ENCODE peak calls at places on chromosomes 16 and 17, in nine cellular contexts. One of them, this sample, is unnamed.

GRCh38 chr16:75096730-75097129 is 19.9 kb downstream of the LDHD start:
- DNase-seq in smooth muscle cell of the brain vasculature: no peak
- DNase-seq in myocyte: no peak
- DNase-seq in stimulated activated CD8-positive, alpha-beta memory T cell treated with anti-CD3 and anti-CD28 coated beads, Interleukin-4, amount 100 ng/mL, for 24 hours: no peak
- DNase-seq in HFFc6: no peak
- DNase-seq in activated B cell treated with CpG ODN at 0.5 μM for 24 hours: no peak
- DNase-seq in iris pigment epithelial cell: no peak
- DNase-seq in bronchial epithelial cell: peak
- DNase-seq in posterior cingulate gyrus: no peak
- DNase-seq in this sample: no peak

GRCh38 chr16:83653785-83654184 is 154.0 kb upstream of the HSBP1 start:
- DNase-seq in smooth muscle cell of the brain vasculature: no peak
- DNase-seq in myocyte: peak
- DNase-seq in stimulated activated CD8-positive, alpha-beta memory T cell treated with anti-CD3 and anti-CD28 coated beads, Interleukin-4, amount 100 ng/mL, for 24 hours: no peak
- DNase-seq in HFFc6: no peak
- DNase-seq in activated B cell treated with CpG ODN at 0.5 μM for 24 hours: no peak
- DNase-seq in iris pigment epithelial cell: peak
- DNase-seq in bronchial epithelial cell: no peak
- DNase-seq in posterior cingulate gyrus: no peak
- DNase-seq in this sample: no peak

GRCh38 chr17:43126911-43127290 is 1.7 kb upstream of the BRCA1 start:
- DNase-seq in smooth muscle cell of the brain vasculature: no peak
- DNase-seq in myocyte: no peak
- DNase-seq in stimulated activated CD8-positive, alpha-beta memory T cell treated with anti-CD3 and anti-CD28 coated beads, Interleukin-4, amount 100 ng/mL, for 24 hours: no peak
- DNase-seq in HFFc6: no peak
- DNase-seq in activated B cell treated with CpG ODN at 0.5 μM for 24 hours: no peak
- DNase-seq in iris pigment epithelial cell: no peak
- DNase-seq in bronchial epithelial cell: no peak
- DNase-seq in posterior cingulate gyrus: no peak
- DNase-seq in this sample: no peak

GRCh38 chr17:63162406-63163157 is 196.5 kb downstream of the TANC2 start:
- DNase-seq in smooth muscle cell of the brain vasculature: no peak
- DNase-seq in myocyte: no peak
- DNase-seq in stimulated activated CD8-positive, alpha-beta memory T cell treated with anti-CD3 and anti-CD28 coated beads, Interleukin-4, amount 100 ng/mL, for 24 hours: no peak
- DNase-seq in HFFc6: no peak
- DNase-seq in activated B cell treated with CpG ODN at 0.5 μM for 24 hours: no peak
- DNase-seq in iris pigment epithelial cell: no peak
- DNase-seq in bronchial epithelial cell: no peak
- DNase-seq in posterior cingulate gyrus: no peak
- DNase-seq in this sample: no peak

GRCh38 chr17:45910667-45911066 is 16.3 kb downstream of the MAPT start:
- DNase-seq in smooth muscle cell of the brain vasculature: no peak
- DNase-seq in myocyte: no peak
- DNase-seq in stimulated activated CD8-positive, alpha-beta memory T cell treated with anti-CD3 and anti-CD28 coated beads, Interleukin-4, amount 100 ng/mL, for 24 hours: no peak
- DNase-seq in HFFc6: no peak
- DNase-seq in activated B cell treated with CpG ODN at 0.5 μM for 24 hours: no peak
- DNase-seq in iris pigment epithelial cell: no peak
- DNase-seq in bronchial epithelial cell: no peak
- DNase-seq in posterior cingulate gyrus: no peak
- DNase-seq in this sample: no peak

GRCh38 chr16:79668502-79668901 is 68.0 kb upstream of the MAF start:
- DNase-seq in smooth muscle cell of the brain vasculature: no peak
- DNase-seq in myocyte: no peak
- DNase-seq in stimulated activated CD8-positive, alpha-beta memory T cell treated with anti-CD3 and anti-CD28 coated beads, Interleukin-4, amount 100 ng/mL, for 24 hours: no peak
- DNase-seq in HFFc6: no peak
- DNase-seq in activated B cell treated with CpG ODN at 0.5 μM for 24 hours: no peak
- DNase-seq in iris pigment epithelial cell: no peak
- DNase-seq in bronchial epithelial cell: no peak
- DNase-seq in posterior cingulate gyrus: no peak
- DNase-seq in this sample: no peak

GRCh38 chr17:80839401-80839800 is 152.2 kb upstream of the CHMP6 start:
- DNase-seq in smooth muscle cell of the brain vasculature: no peak
- DNase-seq in myocyte: no peak
- DNase-seq in stimulated activated CD8-positive, alpha-beta memory T cell treated with anti-CD3 and anti-CD28 coated beads, Interleukin-4, amount 100 ng/mL, for 24 hours: no peak
- DNase-seq in HFFc6: no peak
- DNase-seq in activated B cell treated with CpG ODN at 0.5 μM for 24 hours: no peak
- DNase-seq in iris pigment epithelial cell: no peak
- DNase-seq in bronchial epithelial cell: no peak
- DNase-seq in posterior cingulate gyrus: no peak
- DNase-seq in this sample: no peak

GRCh38 chr16:17277981-17278381 is 192.8 kb downstream of the XYLT1 start:
- DNase-seq in smooth muscle cell of the brain vasculature: no peak
- DNase-seq in myocyte: peak
- DNase-seq in stimulated activated CD8-positive, alpha-beta memory T cell treated with anti-CD3 and anti-CD28 coated beads, Interleukin-4, amount 100 ng/mL, for 24 hours: no peak
- DNase-seq in HFFc6: peak
- DNase-seq in activated B cell treated with CpG ODN at 0.5 μM for 24 hours: peak
- DNase-seq in iris pigment epithelial cell: no peak
- DNase-seq in bronchial epithelial cell: no peak
- DNase-seq in posterior cingulate gyrus: no peak
- DNase-seq in this sample: no peak

GRCh38 chr17:39222151-39222550 is 3.6 kb downstream of the STAC2 start:
- DNase-seq in smooth muscle cell of the brain vasculature: no peak
- DNase-seq in myocyte: no peak
- DNase-seq in stimulated activated CD8-positive, alpha-beta memory T cell treated with anti-CD3 and anti-CD28 coated beads, Interleukin-4, amount 100 ng/mL, for 24 hours: no peak
- DNase-seq in HFFc6: no peak
- DNase-seq in activated B cell treated with CpG ODN at 0.5 μM for 24 hours: no peak
- DNase-seq in iris pigment epithelial cell: no peak
- DNase-seq in bronchial epithelial cell: no peak
- DNase-seq in posterior cingulate gyrus: no peak
- DNase-seq in this sample: no peak

GRCh38 chr16:88383401-88384221 is 852 bp downstream of the ZNF469 start:
- DNase-seq in smooth muscle cell of the brain vasculature: no peak
- DNase-seq in myocyte: peak
- DNase-seq in stimulated activated CD8-positive, alpha-beta memory T cell treated with anti-CD3 and anti-CD28 coated beads, Interleukin-4, amount 100 ng/mL, for 24 hours: no peak
- DNase-seq in HFFc6: peak
- DNase-seq in activated B cell treated with CpG ODN at 0.5 μM for 24 hours: peak
- DNase-seq in iris pigment epithelial cell: peak
- DNase-seq in bronchial epithelial cell: no peak
- DNase-seq in posterior cingulate gyrus: peak
- DNase-seq in this sample: peak

GRCh38 chr16:56576585-56577299 is 11.9 kb downstream of the MT4 start:
- DNase-seq in smooth muscle cell of the brain vasculature: peak
- DNase-seq in myocyte: peak
- DNase-seq in stimulated activated CD8-positive, alpha-beta memory T cell treated with anti-CD3 and anti-CD28 coated beads, Interleukin-4, amount 100 ng/mL, for 24 hours: peak
- DNase-seq in HFFc6: peak
- DNase-seq in activated B cell treated with CpG ODN at 0.5 μM for 24 hours: peak
- DNase-seq in iris pigment epithelial cell: peak
- DNase-seq in bronchial epithelial cell: peak
- DNase-seq in posterior cingulate gyrus: no peak
- DNase-seq in this sample: no peak

GRCh38 chr16:11310997-11311561 is 29.9 kb upstream of the PRM1 start:
- DNase-seq in smooth muscle cell of the brain vasculature: no peak
- DNase-seq in myocyte: no peak
- DNase-seq in stimulated activated CD8-positive, alpha-beta memory T cell treated with anti-CD3 and anti-CD28 coated beads, Interleukin-4, amount 100 ng/mL, for 24 hours: no peak
- DNase-seq in HFFc6: no peak
- DNase-seq in activated B cell treated with CpG ODN at 0.5 μM for 24 hours: peak
- DNase-seq in iris pigment epithelial cell: peak
- DNase-seq in bronchial epithelial cell: no peak
- DNase-seq in posterior cingulate gyrus: no peak
- DNase-seq in this sample: no peak

GRCh38 chr16:19810817-19811731 is 73.6 kb downstream of the GPRC5B start:
- DNase-seq in smooth muscle cell of the brain vasculature: no peak
- DNase-seq in myocyte: no peak
- DNase-seq in stimulated activated CD8-positive, alpha-beta memory T cell treated with anti-CD3 and anti-CD28 coated beads, Interleukin-4, amount 100 ng/mL, for 24 hours: no peak
- DNase-seq in HFFc6: peak
- DNase-seq in activated B cell treated with CpG ODN at 0.5 μM for 24 hours: no peak
- DNase-seq in iris pigment epithelial cell: peak
- DNase-seq in bronchial epithelial cell: peak
- DNase-seq in posterior cingulate gyrus: no peak
- DNase-seq in this sample: no peak

GRCh38 chr17:28272166-28272565 is 46.8 kb upstream of the TMEM97 start:
- DNase-seq in smooth muscle cell of the brain vasculature: no peak
- DNase-seq in myocyte: no peak
- DNase-seq in stimulated activated CD8-positive, alpha-beta memory T cell treated with anti-CD3 and anti-CD28 coated beads, Interleukin-4, amount 100 ng/mL, for 24 hours: no peak
- DNase-seq in HFFc6: peak
- DNase-seq in activated B cell treated with CpG ODN at 0.5 μM for 24 hours: no peak
- DNase-seq in iris pigment epithelial cell: no peak
- DNase-seq in bronchial epithelial cell: no peak
- DNase-seq in posterior cingulate gyrus: no peak
- DNase-seq in this sample: no peak

GRCh38 chr17:46777943-46778915 is 40.3 kb downstream of the WNT3 start:
- DNase-seq in smooth muscle cell of the brain vasculature: no peak
- DNase-seq in myocyte: no peak
- DNase-seq in stimulated activated CD8-positive, alpha-beta memory T cell treated with anti-CD3 and anti-CD28 coated beads, Interleukin-4, amount 100 ng/mL, for 24 hours: no peak
- DNase-seq in HFFc6: no peak
- DNase-seq in activated B cell treated with CpG ODN at 0.5 μM for 24 hours: no peak
- DNase-seq in iris pigment epithelial cell: no peak
- DNase-seq in bronchial epithelial cell: no peak
- DNase-seq in posterior cingulate gyrus: no peak
- DNase-seq in this sample: no peak

GRCh38 chr17:3558603-3559269 is 1.1 kb upstream of the TRPV3 start:
- DNase-seq in smooth muscle cell of the brain vasculature: no peak
- DNase-seq in myocyte: peak
- DNase-seq in stimulated activated CD8-positive, alpha-beta memory T cell treated with anti-CD3 and anti-CD28 coated beads, Interleukin-4, amount 100 ng/mL, for 24 hours: peak
- DNase-seq in HFFc6: peak
- DNase-seq in activated B cell treated with CpG ODN at 0.5 μM for 24 hours: peak
- DNase-seq in iris pigment epithelial cell: peak
- DNase-seq in bronchial epithelial cell: peak
- DNase-seq in posterior cingulate gyrus: no peak
- DNase-seq in this sample: no peak

GRCh38 chr16:84555418-84556196 is 51.1 kb upstream of the MEAK7 start:
- DNase-seq in smooth muscle cell of the brain vasculature: no peak
- DNase-seq in myocyte: no peak
- DNase-seq in stimulated activated CD8-positive, alpha-beta memory T cell treated with anti-CD3 and anti-CD28 coated beads, Interleukin-4, amount 100 ng/mL, for 24 hours: no peak
- DNase-seq in HFFc6: no peak
- DNase-seq in activated B cell treated with CpG ODN at 0.5 μM for 24 hours: no peak
- DNase-seq in iris pigment epithelial cell: no peak
- DNase-seq in bronchial epithelial cell: no peak
- DNase-seq in posterior cingulate gyrus: peak
- DNase-seq in this sample: peak

GRCh38 chr17:36755586-36755985 is 154.2 kb downstream of the MRM1 start:
- DNase-seq in smooth muscle cell of the brain vasculature: no peak
- DNase-seq in myocyte: no peak
- DNase-seq in stimulated activated CD8-positive, alpha-beta memory T cell treated with anti-CD3 and anti-CD28 coated beads, Interleukin-4, amount 100 ng/mL, for 24 hours: peak
- DNase-seq in HFFc6: no peak
- DNase-seq in activated B cell treated with CpG ODN at 0.5 μM for 24 hours: no peak
- DNase-seq in iris pigment epithelial cell: peak
- DNase-seq in bronchial epithelial cell: peak
- DNase-seq in posterior cingulate gyrus: no peak
- DNase-seq in this sample: no peak

GRCh38 chr17:64401941-64402340 is 11.3 kb upstream of the PECAM1 start:
- DNase-seq in smooth muscle cell of the brain vasculature: no peak
- DNase-seq in myocyte: no peak
- DNase-seq in stimulated activated CD8-positive, alpha-beta memory T cell treated with anti-CD3 and anti-CD28 coated beads, Interleukin-4, amount 100 ng/mL, for 24 hours: no peak
- DNase-seq in HFFc6: no peak
- DNase-seq in activated B cell treated with CpG ODN at 0.5 μM for 24 hours: no peak
- DNase-seq in iris pigment epithelial cell: no peak
- DNase-seq in bronchial epithelial cell: no peak
- DNase-seq in posterior cingulate gyrus: no peak
- DNase-seq in this sample: no peak

GRCh38 chr17:35171834-35172233 is 22.4 kb downstream of the SLC35G3 start:
- DNase-seq in smooth muscle cell of the brain vasculature: no peak
- DNase-seq in myocyte: no peak
- DNase-seq in stimulated activated CD8-positive, alpha-beta memory T cell treated with anti-CD3 and anti-CD28 coated beads, Interleukin-4, amount 100 ng/mL, for 24 hours: no peak
- DNase-seq in HFFc6: no peak
- DNase-seq in activated B cell treated with CpG ODN at 0.5 μM for 24 hours: no peak
- DNase-seq in iris pigment epithelial cell: peak
- DNase-seq in bronchial epithelial cell: peak
- DNase-seq in posterior cingulate gyrus: no peak
- DNase-seq in this sample: no peak

GRCh38 chr17:16286947-16287562 is 66.2 kb downstream of the CENPV start:
- DNase-seq in smooth muscle cell of the brain vasculature: no peak
- DNase-seq in myocyte: no peak
- DNase-seq in stimulated activated CD8-positive, alpha-beta memory T cell treated with anti-CD3 and anti-CD28 coated beads, Interleukin-4, amount 100 ng/mL, for 24 hours: no peak
- DNase-seq in HFFc6: no peak
- DNase-seq in activated B cell treated with CpG ODN at 0.5 μM for 24 hours: peak
- DNase-seq in iris pigment epithelial cell: no peak
- DNase-seq in bronchial epithelial cell: no peak
- DNase-seq in posterior cingulate gyrus: no peak
- DNase-seq in this sample: no peak

GRCh38 chr17:49555495-49556018 is 20.1 kb upstream of the NXPH3 start:
- DNase-seq in smooth muscle cell of the brain vasculature: no peak
- DNase-seq in myocyte: no peak
- DNase-seq in stimulated activated CD8-positive, alpha-beta memory T cell treated with anti-CD3 and anti-CD28 coated beads, Interleukin-4, amount 100 ng/mL, for 24 hours: no peak
- DNase-seq in HFFc6: no peak
- DNase-seq in activated B cell treated with CpG ODN at 0.5 μM for 24 hours: no peak
- DNase-seq in iris pigment epithelial cell: no peak
- DNase-seq in bronchial epithelial cell: no peak
- DNase-seq in posterior cingulate gyrus: no peak
- DNase-seq in this sample: no peak

GRCh38 chr16:69522732-69523404 is 42.9 kb upstream of the NFAT5 start:
- DNase-seq in smooth muscle cell of the brain vasculature: no peak
- DNase-seq in myocyte: no peak
- DNase-seq in stimulated activated CD8-positive, alpha-beta memory T cell treated with anti-CD3 and anti-CD28 coated beads, Interleukin-4, amount 100 ng/mL, for 24 hours: no peak
- DNase-seq in HFFc6: no peak
- DNase-seq in activated B cell treated with CpG ODN at 0.5 μM for 24 hours: no peak
- DNase-seq in iris pigment epithelial cell: no peak
- DNase-seq in bronchial epithelial cell: no peak
- DNase-seq in posterior cingulate gyrus: no peak
- DNase-seq in this sample: no peak

GRCh38 chr16:31002252-31002700 is 8.2 kb downstream of the STX1B start:
- DNase-seq in smooth muscle cell of the brain vasculature: no peak
- DNase-seq in myocyte: no peak
- DNase-seq in stimulated activated CD8-positive, alpha-beta memory T cell treated with anti-CD3 and anti-CD28 coated beads, Interleukin-4, amount 100 ng/mL, for 24 hours: no peak
- DNase-seq in HFFc6: no peak
- DNase-seq in activated B cell treated with CpG ODN at 0.5 μM for 24 hours: no peak
- DNase-seq in iris pigment epithelial cell: no peak
- DNase-seq in bronchial epithelial cell: peak
- DNase-seq in posterior cingulate gyrus: no peak
- DNase-seq in this sample: no peak

GRCh38 chr17:41739661-41740352 is 5.4 kb upstream of the HAP1 start:
- DNase-seq in smooth muscle cell of the brain vasculature: no peak
- DNase-seq in myocyte: no peak
- DNase-seq in stimulated activated CD8-positive, alpha-beta memory T cell treated with anti-CD3 and anti-CD28 coated beads, Interleukin-4, amount 100 ng/mL, for 24 hours: no peak
- DNase-seq in HFFc6: peak
- DNase-seq in activated B cell treated with CpG ODN at 0.5 μM for 24 hours: no peak
- DNase-seq in iris pigment epithelial cell: peak
- DNase-seq in bronchial epithelial cell: peak
- DNase-seq in posterior cingulate gyrus: no peak
- DNase-seq in this sample: no peak